ENCODE peak calls at places on chromosomes 13 and 19, in six cellular contexts. R is PC-9; F is EH; U is WERI-Rb-1; N is activated T-cell treated with anti-CD3 and anti-CD28 coated beads, Interleukin-2, amount 50 U/mL, for 1 hour; Z is posterior cingulate gyrus. M is an unnamed sample.

GRCh38 chr19:40348961-40349507 is 539 bp downstream of the PLD3 start:
- DNase-seq in R (peak), F (peak), U (no peak), N (no peak), Z (no peak), M (no peak)

GRCh38 chr13:42028113-42028799 is 20.2 kb upstream of the DGKH start:
- DNase-seq in R (no peak), F (peak), U (no peak), N (no peak), Z (no peak), M (no peak)

GRCh38 chr13:51764184-51765141 is 39.5 kb downstream of the DHRS12 start:
- DNase-seq in R (no peak), F (peak), U (no peak), N (peak), Z (peak), M (peak)

GRCh38 chr19:39951686-39952085 is 17.3 kb upstream of the FCGBP start:
- DNase-seq in R (no peak), F (peak), U (no peak), N (no peak), Z (no peak), M (peak)

GRCh38 chr13:85567909-85568308 is 231.3 kb downstream of the SLITRK6 start:
- DNase-seq in R (no peak), F (no peak), U (no peak), N (no peak), Z (no peak), M (no peak)

GRCh38 chr13:89514534-89515312 is 1832.8 kb upstream of the MIR17HG start:
- DNase-seq in R (peak), F (no peak), U (peak), N (no peak), Z (no peak), M (no peak)

GRCh38 chr13:106129273-106129672 is 406.2 kb downstream of the EFNB2 start:
- DNase-seq in R (no peak), F (no peak), U (no peak), N (no peak), Z (no peak), M (no peak)

GRCh38 chr13:26991508-26992181 is 180.0 kb downstream of the USP12 start:
- DNase-seq in R (peak), F (peak), U (no peak), N (no peak), Z (peak), M (no peak)

GRCh38 chr19:40322951-40323615 is 25.1 kb downstream of the C19orf47 start:
- DNase-seq in R (no peak), F (peak), U (no peak), N (no peak), Z (peak), M (no peak)

GRCh38 chr13:110815471-110816204 is 99.2 kb downstream of the ANKRD10 start:
- DNase-seq in R (peak), F (no peak), U (no peak), N (no peak), Z (no peak), M (no peak)

GRCh38 chr13:27194895-27195764 is 23.5 kb upstream of the USP12 start:
- DNase-seq in R (peak), F (peak), U (no peak), N (no peak), Z (no peak), M (peak)

GRCh38 chr13:113207890-113208423 is 512 bp downstream of the PCID2 start:
- DNase-seq in R (peak), F (peak), U (peak), N (no peak), Z (peak), M (peak)

GRCh38 chr13:80881495-80882482 is 540.9 kb upstream of the SPRY2 start:
- DNase-seq in R (no peak), F (no peak), U (no peak), N (no peak), Z (no peak), M (no peak)

GRCh38 chr13:95524270-95524901 is 28.1 kb upstream of the CLDN10 start:
- DNase-seq in R (no peak), F (no peak), U (no peak), N (no peak), Z (no peak), M (no peak)